ENCODE peak calls at places on chromosome 21, in four cellular contexts. One of them, this sample, is unnamed.

GRCh38 chr21:40337981-40338380 is 470.7 kb downstream of the PCP4 start:
- DNase-seq in uterus: no peak
- DNase-seq in aorta: no peak
- DNase-seq in cardiac muscle cell: no peak
- DNase-seq in this sample: no peak

GRCh38 chr21:21163904-21164303 is 165.7 kb downstream of the NCAM2 start:
- DNase-seq in uterus: peak; percentile 24
- DNase-seq in aorta: peak; percentile 24
- DNase-seq in cardiac muscle cell: peak; percentile 78
- DNase-seq in this sample: peak; percentile 47

GRCh38 chr21:31326478-31327247 is 17.4 kb downstream of the TIAM1 start:
- DNase-seq in uterus: no peak
- DNase-seq in aorta: no peak
- DNase-seq in cardiac muscle cell: no peak
- DNase-seq in this sample: no peak

GRCh38 chr21:41167348-41168342 is at the start of gene BACE2:
- DNase-seq in uterus: peak; percentile 83
- DNase-seq in aorta: peak; percentile 94
- DNase-seq in cardiac muscle cell: peak; percentile 76
- DNase-seq in this sample: peak; percentile 88

GRCh38 chr21:27802816-27803475 is 836.1 kb upstream of the ADAMTS5 start:
- DNase-seq in uterus: peak; percentile 29
- DNase-seq in aorta: no peak
- DNase-seq in cardiac muscle cell: peak; percentile 52
- DNase-seq in this sample: no peak

GRCh38 chr21:15023782-15024181 is 41.0 kb downstream of the NRIP1 start:
- DNase-seq in uterus: no peak
- DNase-seq in aorta: no peak
- DNase-seq in cardiac muscle cell: no peak
- DNase-seq in this sample: no peak

GRCh38 chr21:39313042-39313456 is 383 bp downstream of the BRWD1 start:
- DNase-seq in uterus: peak; percentile 33
- DNase-seq in aorta: peak; percentile 80
- DNase-seq in cardiac muscle cell: peak; percentile 36
- DNase-seq in this sample: peak; percentile 80

GRCh38 chr21:41137889-41138288 is 30.1 kb upstream of the BACE2 start:
- DNase-seq in uterus: no peak
- DNase-seq in aorta: no peak
- DNase-seq in cardiac muscle cell: no peak
- DNase-seq in this sample: no peak

GRCh38 chr21:34166468-34166867 is 93.1 kb downstream of the MRPS6 start:
- DNase-seq in uterus: no peak
- DNase-seq in aorta: no peak
- DNase-seq in cardiac muscle cell: no peak
- DNase-seq in this sample: no peak

GRCh38 chr21:45338326-45339017 is 50.8 kb upstream of the POFUT2 start:
- DNase-seq in uterus: no peak
- DNase-seq in aorta: peak; percentile 64
- DNase-seq in cardiac muscle cell: no peak
- DNase-seq in this sample: peak; percentile 4

GRCh38 chr21:38266732-38267131 is 9.9 kb downstream of the KCNJ15 start:
- DNase-seq in uterus: no peak
- DNase-seq in aorta: no peak
- DNase-seq in cardiac muscle cell: no peak
- DNase-seq in this sample: no peak

GRCh38 chr21:33057385-33057940 is 12.5 kb upstream of the OLIG1 start:
- DNase-seq in uterus: no peak
- DNase-seq in aorta: no peak
- DNase-seq in cardiac muscle cell: no peak
- DNase-seq in this sample: no peak

GRCh38 chr21:46080171-46081021 is 17.5 kb upstream of the COL6A2 start:
- DNase-seq in uterus: peak; percentile 45
- DNase-seq in aorta: peak; percentile 89
- DNase-seq in cardiac muscle cell: peak; percentile 13
- DNase-seq in this sample: peak; percentile 78

GRCh38 chr21:44874497-44875331 is 1.2 kb upstream of the PTTG1IP start:
- DNase-seq in uterus: peak; percentile 78
- DNase-seq in aorta: peak; percentile 93
- DNase-seq in cardiac muscle cell: peak; percentile 17
- DNase-seq in this sample: peak; percentile 84

GRCh38 chr21:42125571-42126544 is 54.7 kb downstream of the UMODL1 start:
- DNase-seq in uterus: no peak
- DNase-seq in aorta: no peak
- DNase-seq in cardiac muscle cell: no peak
- DNase-seq in this sample: no peak

GRCh38 chr21:40512590-40512989 is 334.4 kb downstream of the DSCAM start:
- DNase-seq in uterus: no peak
- DNase-seq in aorta: no peak
- DNase-seq in cardiac muscle cell: no peak
- DNase-seq in this sample: no peak

GRCh38 chr21:9837946-9838801 is 683.2 kb upstream of the TPTE start:
- DNase-seq in uterus: no peak
- DNase-seq in aorta: peak; percentile 84
- DNase-seq in cardiac muscle cell: no peak
- DNase-seq in this sample: peak; percentile 51
- H3K4me3 ChIP-seq in uterus: no peak overlapping the region
- H3K4me3 ChIP-seq in aorta: no peak overlapping the region
- H3K4me3 ChIP-seq in cardiac muscle cell: no peak overlapping the region
- H3K4me3 ChIP-seq in this sample: no peak overlapping the region

GRCh38 chr21:26513212-26513611 is 59.9 kb downstream of the CYYR1 start:
- DNase-seq in uterus: no peak
- DNase-seq in aorta: peak; percentile 68
- DNase-seq in cardiac muscle cell: no peak
- DNase-seq in this sample: peak; percentile 38
- H3K27ac ChIP-seq in uterus: no peak overlapping the region
- H3K27ac ChIP-seq in aorta: no peak overlapping the region
- H3K27ac ChIP-seq in cardiac muscle cell: no peak overlapping the region
- H3K27ac ChIP-seq in this sample: no peak overlapping the region

GRCh38 chr21:25080706-25081495 is 526.4 kb downstream of the MRPL39 start:
- DNase-seq in uterus: no peak
- DNase-seq in aorta: no peak
- DNase-seq in cardiac muscle cell: no peak
- DNase-seq in this sample: no peak
- H3K4me3 ChIP-seq in uterus: no peak overlapping the region
- H3K4me3 ChIP-seq in aorta: no peak overlapping the region
- H3K4me3 ChIP-seq in cardiac muscle cell: no peak overlapping the region
- H3K4me3 ChIP-seq in this sample: no peak overlapping the region

GRCh38 chr21:43733529-43734071 is 14.7 kb downstream of the PDXK start:
- DNase-seq in uterus: no peak
- DNase-seq in aorta: peak; percentile 78
- DNase-seq in cardiac muscle cell: no peak
- DNase-seq in this sample: peak; percentile 65
- H3K27ac ChIP-seq in uterus: peak overlapping the region; percentile 22
- H3K27ac ChIP-seq in aorta: no peak overlapping the region
- H3K27ac ChIP-seq in cardiac muscle cell: no peak overlapping the region
- H3K27ac ChIP-seq in this sample: no peak overlapping the region

GRCh38 chr21:43367296-43367695 is 59.6 kb downstream of the SIK1 start:
- DNase-seq in uterus: no peak
- DNase-seq in aorta: no peak
- DNase-seq in cardiac muscle cell: no peak
- DNase-seq in this sample: peak; percentile 57
- H3K4me3 ChIP-seq in uterus: no peak overlapping the region
- H3K4me3 ChIP-seq in aorta: no peak overlapping the region
- H3K4me3 ChIP-seq in cardiac muscle cell: no peak overlapping the region
- H3K4me3 ChIP-seq in this sample: no peak overlapping the region

This sample was measured in right cardiac atrium.